ENCODE peak calls at places on chromosome 17, in ten cellular contexts. One of them, this sample, is unnamed.
A peak's percentile ranks its signal among the peaks of the same experiment; 100 is the strongest.

GRCh38 chr17:41076788-41077187 is 7.2 kb upstream of the KRTAP4-7 start:
- DNase-seq in kidney epithelial cell: no peak
- DNase-seq in HCT116: no peak
- DNase-seq in cardiac muscle cell: no peak
- DNase-seq in body of pancreas: no peak
- DNase-seq in endodermal cell: no peak
- DNase-seq in left ventricle myocardium inferior: no peak
- DNase-seq in GM12865: no peak
- DNase-seq in fibroblast of pulmonary artery: no peak
- DNase-seq in colonic mucosa: no peak
- DNase-seq in this sample: no peak

GRCh38 chr17:64182325-64183012 is 52.5 kb upstream of the ERN1 start:
- DNase-seq in HCT116: no peak
- DNase-seq in kidney epithelial cell: no peak
- DNase-seq in left ventricle myocardium inferior: no peak
- DNase-seq in colonic mucosa: no peak
- DNase-seq in GM12865: no peak
- DNase-seq in cardiac muscle cell: peak; percentile 29
- DNase-seq in fibroblast of pulmonary artery: no peak
- DNase-seq in body of pancreas: no peak
- DNase-seq in endodermal cell: no peak
- DNase-seq in this sample: no peak

GRCh38 chr17:44911133-44912001 is 3.9 kb downstream of the GFAP start:
- DNase-seq in left ventricle myocardium inferior: peak; percentile 58
- DNase-seq in cardiac muscle cell: peak; percentile 55
- DNase-seq in HCT116: peak; percentile 35
- DNase-seq in body of pancreas: peak; percentile 78
- DNase-seq in kidney epithelial cell: no peak
- DNase-seq in endodermal cell: peak; percentile 98
- DNase-seq in colonic mucosa: peak; percentile 74
- DNase-seq in GM12865: peak; percentile 57
- DNase-seq in fibroblast of pulmonary artery: peak; percentile 48
- DNase-seq in this sample: peak; percentile 75

GRCh38 chr17:28267720-28268609 is 51.0 kb upstream of the TMEM97 start:
- DNase-seq in cardiac muscle cell: no peak
- DNase-seq in colonic mucosa: no peak
- DNase-seq in HCT116: no peak
- DNase-seq in endodermal cell: peak; percentile 51
- DNase-seq in left ventricle myocardium inferior: no peak
- DNase-seq in GM12865: no peak
- DNase-seq in fibroblast of pulmonary artery: no peak
- DNase-seq in body of pancreas: no peak
- DNase-seq in kidney epithelial cell: no peak
- DNase-seq in this sample: no peak

GRCh38 chr17:42845918-42846593 is 1.7 kb downstream of the AOC2 start:
- DNase-seq in cardiac muscle cell: no peak
- DNase-seq in fibroblast of pulmonary artery: no peak
- DNase-seq in left ventricle myocardium inferior: no peak
- DNase-seq in GM12865: no peak
- DNase-seq in body of pancreas: no peak
- DNase-seq in colonic mucosa: no peak
- DNase-seq in kidney epithelial cell: no peak
- DNase-seq in endodermal cell: no peak
- DNase-seq in HCT116: no peak
- DNase-seq in this sample: no peak

GRCh38 chr17:65346166-65346565 is 209.0 kb downstream of the RGS9 start:
- DNase-seq in fibroblast of pulmonary artery: no peak
- DNase-seq in kidney epithelial cell: no peak
- DNase-seq in body of pancreas: no peak
- DNase-seq in cardiac muscle cell: no peak
- DNase-seq in endodermal cell: no peak
- DNase-seq in HCT116: no peak
- DNase-seq in GM12865: no peak
- DNase-seq in left ventricle myocardium inferior: no peak
- DNase-seq in colonic mucosa: no peak
- DNase-seq in this sample: no peak

GRCh38 chr17:30964878-30965277 is 6.0 kb upstream of the RNF135 start:
- DNase-seq in kidney epithelial cell: no peak
- DNase-seq in GM12865: no peak
- DNase-seq in body of pancreas: no peak
- DNase-seq in colonic mucosa: no peak
- DNase-seq in fibroblast of pulmonary artery: peak; percentile 31
- DNase-seq in left ventricle myocardium inferior: no peak
- DNase-seq in endodermal cell: peak; percentile 28
- DNase-seq in cardiac muscle cell: no peak
- DNase-seq in HCT116: no peak
- DNase-seq in this sample: no peak

GRCh38 chr17:14222611-14223010 is 14.1 kb downstream of the CDRT15 start:
- DNase-seq in colonic mucosa: no peak
- DNase-seq in left ventricle myocardium inferior: no peak
- DNase-seq in GM12865: no peak
- DNase-seq in HCT116: no peak
- DNase-seq in cardiac muscle cell: no peak
- DNase-seq in kidney epithelial cell: no peak
- DNase-seq in endodermal cell: no peak
- DNase-seq in body of pancreas: no peak
- DNase-seq in fibroblast of pulmonary artery: no peak
- DNase-seq in this sample: no peak

GRCh38 chr17:82888583-82889495 is 49.0 kb upstream of the ZNF750 start:
- DNase-seq in endodermal cell: no peak
- DNase-seq in GM12865: no peak
- DNase-seq in cardiac muscle cell: no peak
- DNase-seq in HCT116: no peak
- DNase-seq in fibroblast of pulmonary artery: no peak
- DNase-seq in colonic mucosa: peak; percentile 62
- DNase-seq in kidney epithelial cell: no peak
- DNase-seq in body of pancreas: peak; percentile 92
- DNase-seq in left ventricle myocardium inferior: peak; percentile 71
- DNase-seq in this sample: peak; percentile 54

GRCh38 chr17:45394913-45395568 is 37.6 kb downstream of the ARHGAP27 start:
- DNase-seq in endodermal cell: peak; percentile 98
- DNase-seq in body of pancreas: peak; percentile 73
- DNase-seq in kidney epithelial cell: no peak
- DNase-seq in colonic mucosa: peak; percentile 70
- DNase-seq in fibroblast of pulmonary artery: peak; percentile 93
- DNase-seq in GM12865: peak; percentile 65
- DNase-seq in HCT116: peak; percentile 45
- DNase-seq in cardiac muscle cell: peak; percentile 95
- DNase-seq in left ventricle myocardium inferior: peak; percentile 54
- DNase-seq in this sample: peak; percentile 60

GRCh38 chr17:69828087-69828486 is 246.9 kb upstream of the KCNJ16 start:
- DNase-seq in body of pancreas: peak; percentile 33
- DNase-seq in colonic mucosa: no peak
- DNase-seq in GM12865: no peak
- DNase-seq in kidney epithelial cell: no peak
- DNase-seq in fibroblast of pulmonary artery: peak; percentile 27
- DNase-seq in endodermal cell: no peak
- DNase-seq in cardiac muscle cell: peak; percentile 24
- DNase-seq in left ventricle myocardium inferior: peak; percentile 44
- DNase-seq in HCT116: no peak
- DNase-seq in this sample: no peak

GRCh38 chr17:79946352-79947231 is 89.1 kb downstream of the TBC1D16 start:
- DNase-seq in body of pancreas: no peak
- DNase-seq in colonic mucosa: peak; percentile 15
- DNase-seq in left ventricle myocardium inferior: peak; percentile 11
- DNase-seq in kidney epithelial cell: no peak
- DNase-seq in HCT116: no peak
- DNase-seq in endodermal cell: peak; percentile 50
- DNase-seq in cardiac muscle cell: no peak
- DNase-seq in fibroblast of pulmonary artery: no peak
- DNase-seq in GM12865: no peak
- DNase-seq in this sample: no peak
- H3K4me3 ChIP-seq in body of pancreas: no peak overlapping the region
- H3K4me3 ChIP-seq in colonic mucosa: no peak overlapping the region
- H3K4me3 ChIP-seq in left ventricle myocardium inferior: no peak overlapping the region
- H3K4me3 ChIP-seq in kidney epithelial cell: no peak overlapping the region
- H3K4me3 ChIP-seq in HCT116: no peak overlapping the region
- H3K4me3 ChIP-seq in endodermal cell: no peak overlapping the region
- H3K4me3 ChIP-seq in cardiac muscle cell: no peak overlapping the region
- H3K4me3 ChIP-seq in fibroblast of pulmonary artery: no peak overlapping the region
- H3K4me3 ChIP-seq in GM12865: no peak overlapping the region
- H3K4me3 ChIP-seq in this sample: no peak overlapping the region

GRCh38 chr17:9982159-9982558 is 77.1 kb upstream of the RCVRN start:
- DNase-seq in cardiac muscle cell: no peak
- DNase-seq in fibroblast of pulmonary artery: no peak
- DNase-seq in endodermal cell: peak; percentile 91
- DNase-seq in left ventricle myocardium inferior: no peak
- DNase-seq in colonic mucosa: no peak
- DNase-seq in kidney epithelial cell: no peak
- DNase-seq in body of pancreas: no peak
- DNase-seq in HCT116: peak; percentile 27
- DNase-seq in GM12865: peak; percentile 47
- DNase-seq in this sample: peak; percentile 51
- TF ChIP-seq CTCF in cardiac muscle cell: peak; percentile 24
- TF ChIP-seq CTCF in fibroblast of pulmonary artery: peak; percentile 19
- TF ChIP-seq CTCF in endodermal cell: peak; percentile 84
- TF ChIP-seq CTCF in left ventricle myocardium inferior: peak; percentile 27
- TF ChIP-seq CTCF in colonic mucosa: peak; percentile 10
- TF ChIP-seq CTCF in kidney epithelial cell: peak; percentile 35
- TF ChIP-seq CTCF in body of pancreas: peak; percentile 21
- TF ChIP-seq CTCF in HCT116: peak; percentile 60
- TF ChIP-seq CTCF in GM12865: peak; percentile 32
- TF ChIP-seq CTCF in this sample: no peak

GRCh38 chr17:36641331-36641876 is 40.0 kb downstream of the MRM1 start:
- DNase-seq in fibroblast of pulmonary artery: no peak
- DNase-seq in kidney epithelial cell: no peak
- DNase-seq in endodermal cell: peak; percentile 84
- DNase-seq in left ventricle myocardium inferior: no peak
- DNase-seq in body of pancreas: no peak
- DNase-seq in HCT116: no peak
- DNase-seq in GM12865: no peak
- DNase-seq in colonic mucosa: no peak
- DNase-seq in cardiac muscle cell: no peak
- DNase-seq in this sample: no peak
- H3K4me3 ChIP-seq in fibroblast of pulmonary artery: peak overlapping the region; percentile 14
- H3K4me3 ChIP-seq in kidney epithelial cell: peak overlapping the region; percentile 27
- H3K4me3 ChIP-seq in endodermal cell: peak overlapping the region; percentile 75
- H3K4me3 ChIP-seq in left ventricle myocardium inferior: peak overlapping the region; percentile 60
- H3K4me3 ChIP-seq in body of pancreas: no peak overlapping the region
- H3K4me3 ChIP-seq in HCT116: no peak overlapping the region
- H3K4me3 ChIP-seq in GM12865: no peak overlapping the region
- H3K4me3 ChIP-seq in colonic mucosa: peak overlapping the region; percentile 5
- H3K4me3 ChIP-seq in cardiac muscle cell: peak overlapping the region; percentile 41
- H3K4me3 ChIP-seq in this sample: no peak overlapping the region

GRCh38 chr17:67993998-67994361 is 2.3 kb downstream of the C17orf58 start:
- DNase-seq in body of pancreas: no peak
- DNase-seq in kidney epithelial cell: no peak
- DNase-seq in GM12865: peak; percentile 40
- DNase-seq in colonic mucosa: no peak
- DNase-seq in left ventricle myocardium inferior: no peak
- DNase-seq in cardiac muscle cell: peak; percentile 21
- DNase-seq in HCT116: no peak
- DNase-seq in endodermal cell: no peak
- DNase-seq in fibroblast of pulmonary artery: peak; percentile 13
- DNase-seq in this sample: no peak

GRCh38 chr17:67995568-67996191 is 589 bp downstream of the C17orf58 start:
- DNase-seq in colonic mucosa: peak; percentile 39
- DNase-seq in kidney epithelial cell: no peak
- DNase-seq in cardiac muscle cell: peak; percentile 16
- DNase-seq in fibroblast of pulmonary artery: no peak
- DNase-seq in GM12865: no peak
- DNase-seq in endodermal cell: peak; percentile 85
- DNase-seq in left ventricle myocardium inferior: peak; percentile 38
- DNase-seq in HCT116: no peak
- DNase-seq in body of pancreas: no peak
- DNase-seq in this sample: peak; percentile 36

GRCh38 chr17:67994827-67995567 is 1.3 kb downstream of the C17orf58 start:
- DNase-seq in endodermal cell: peak; percentile 53
- DNase-seq in fibroblast of pulmonary artery: peak; percentile 79
- DNase-seq in colonic mucosa: peak; percentile 36
- DNase-seq in HCT116: no peak
- DNase-seq in cardiac muscle cell: peak; percentile 71
- DNase-seq in GM12865: no peak
- DNase-seq in kidney epithelial cell: no peak
- DNase-seq in body of pancreas: peak; percentile 50
- DNase-seq in left ventricle myocardium inferior: no peak
- DNase-seq in this sample: no peak

GRCh38 chr17:67992541-67993152 is 3.6 kb downstream of the C17orf58 start:
- DNase-seq in kidney epithelial cell: no peak
- DNase-seq in endodermal cell: no peak
- DNase-seq in left ventricle myocardium inferior: no peak
- DNase-seq in body of pancreas: no peak
- DNase-seq in GM12865: no peak
- DNase-seq in cardiac muscle cell: peak; percentile 5
- DNase-seq in colonic mucosa: peak; percentile 48
- DNase-seq in HCT116: no peak
- DNase-seq in fibroblast of pulmonary artery: peak; percentile 57
- DNase-seq in this sample: no peak

GRCh38 chr17:67993153-67993997 is 2.9 kb downstream of the C17orf58 start:
- DNase-seq in GM12865: peak; percentile 93
- DNase-seq in cardiac muscle cell: peak; percentile 91
- DNase-seq in left ventricle myocardium inferior: peak; percentile 87
- DNase-seq in colonic mucosa: peak; percentile 81
- DNase-seq in body of pancreas: peak; percentile 86
- DNase-seq in fibroblast of pulmonary artery: peak; percentile 85
- DNase-seq in HCT116: peak; percentile 81
- DNase-seq in endodermal cell: peak; percentile 94
- DNase-seq in kidney epithelial cell: no peak
- DNase-seq in this sample: peak; percentile 85
- TF ChIP-seq CTCF in GM12865: no peak
- TF ChIP-seq CTCF in cardiac muscle cell: no peak
- TF ChIP-seq CTCF in left ventricle myocardium inferior: peak; percentile 32
- TF ChIP-seq CTCF in colonic mucosa: no peak
- TF ChIP-seq CTCF in body of pancreas: peak; percentile 28
- TF ChIP-seq CTCF in fibroblast of pulmonary artery: no peak
- TF ChIP-seq CTCF in HCT116: no peak
- TF ChIP-seq CTCF in endodermal cell: no peak
- TF ChIP-seq CTCF in kidney epithelial cell: no peak
- TF ChIP-seq CTCF in this sample: no peak

DNA sequence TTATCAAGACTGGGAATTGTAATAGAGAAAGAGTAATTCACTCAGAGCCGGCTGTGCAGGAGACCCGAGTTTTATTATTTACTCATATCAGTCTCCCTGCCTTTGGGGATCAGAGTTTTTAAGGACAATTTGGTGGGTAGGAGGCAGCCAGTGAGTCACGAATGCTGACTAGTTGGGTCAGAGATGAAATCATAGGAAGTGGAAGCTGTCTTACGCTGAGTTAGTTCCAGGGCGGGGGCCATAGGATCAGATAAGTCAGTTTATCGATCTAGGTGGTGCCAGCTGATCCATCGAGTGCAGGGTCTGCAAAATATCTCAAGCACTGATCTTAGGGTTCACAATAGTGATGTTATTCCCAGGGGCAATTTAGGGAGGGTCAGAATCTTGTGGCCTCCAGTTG is 20.2 kb upstream of the GUCY2D start:
- DNase-seq in colonic mucosa: no peak
- DNase-seq in kidney epithelial cell: no peak
- DNase-seq in endodermal cell: no peak
- DNase-seq in body of pancreas: no peak
- DNase-seq in cardiac muscle cell: peak; percentile 60
- DNase-seq in HCT116: no peak
- DNase-seq in GM12865: no peak
- DNase-seq in fibroblast of pulmonary artery: peak; percentile 57
- DNase-seq in left ventricle myocardium inferior: no peak
- DNase-seq in this sample: no peak
- H3K4me3 ChIP-seq in colonic mucosa: no peak overlapping the region
- H3K4me3 ChIP-seq in kidney epithelial cell: no peak overlapping the region
- H3K4me3 ChIP-seq in endodermal cell: no peak overlapping the region
- H3K4me3 ChIP-seq in body of pancreas: no peak overlapping the region
- H3K4me3 ChIP-seq in cardiac muscle cell: no peak overlapping the region
- H3K4me3 ChIP-seq in HCT116: no peak overlapping the region
- H3K4me3 ChIP-seq in GM12865: no peak overlapping the region
- H3K4me3 ChIP-seq in fibroblast of pulmonary artery: no peak overlapping the region
- H3K4me3 ChIP-seq in left ventricle myocardium inferior: no peak overlapping the region
- H3K4me3 ChIP-seq in this sample: no peak overlapping the region

GRCh38 chr17:38605230-38605851 is 411 bp downstream of the SRCIN1 start:
- DNase-seq in fibroblast of pulmonary artery: no peak
- DNase-seq in kidney epithelial cell: no peak
- DNase-seq in body of pancreas: no peak
- DNase-seq in cardiac muscle cell: no peak
- DNase-seq in GM12865: no peak
- DNase-seq in colonic mucosa: no peak
- DNase-seq in left ventricle myocardium inferior: no peak
- DNase-seq in endodermal cell: peak; percentile 93
- DNase-seq in HCT116: no peak
- DNase-seq in this sample: no peak
- TF ChIP-seq CTCF in fibroblast of pulmonary artery: no peak
- TF ChIP-seq CTCF in kidney epithelial cell: no peak
- TF ChIP-seq CTCF in body of pancreas: no peak
- TF ChIP-seq CTCF in cardiac muscle cell: no peak
- TF ChIP-seq CTCF in GM12865: no peak
- TF ChIP-seq CTCF in colonic mucosa: no peak
- TF ChIP-seq CTCF in left ventricle myocardium inferior: no peak
- TF ChIP-seq CTCF in endodermal cell: no peak
- TF ChIP-seq CTCF in HCT116: no peak
- TF ChIP-seq CTCF in this sample: no peak